ENCODE peak calls at places on chromosome 11, in nine cellular contexts. L is heart right ventricle, Q is AG04450, S is mammary epithelial cell, K is transverse colon, U is tibial nerve, V is endodermal cell, M is IMR-90, P is dorsolateral prefrontal cortex. G is an unnamed sample.

GRCh38 chr11:48034926-48035876 is 54.8 kb downstream of the PTPRJ start:
- DNase-seq in L (peak; percentile 30), Q (no peak), S (no peak), K (peak; percentile 39), U (peak; percentile 72), V (no peak), M (no peak), P (no peak), G (peak; percentile 45)

GRCh38 chr11:79498681-79499080 is 57.9 kb upstream of the TENM4 start:
- DNase-seq in L (no peak), Q (no peak), S (no peak), K (no peak), U (no peak), V (no peak), M (no peak), P (no peak), G (peak; percentile 9)

GRCh38 chr11:45530776-45531175 is 134.6 kb downstream of the CHST1 start:
- DNase-seq in L (no peak), Q (no peak), S (no peak), K (no peak), U (no peak), V (no peak), M (no peak), P (no peak), G (no peak)

GRCh38 chr11:7019500-7020182 is 505 bp downstream of the ZNF214 start:
- DNase-seq in L (peak; percentile 21), Q (no peak), S (peak; percentile 3), K (peak; percentile 14), U (no peak), V (no peak), M (peak; percentile 20), P (peak; percentile 50), G (no peak)

GRCh38 chr11:7605544-7605943 is 67.8 kb downstream of the CYB5R2 start:
- DNase-seq in L (no peak), Q (no peak), S (no peak), K (no peak), U (no peak), V (no peak), M (peak; percentile 62), P (no peak), G (peak; percentile 33)

GRCh38 chr11:44883277-44883676 is 67.4 kb downstream of the TP53I11 start:
- DNase-seq in L (no peak), Q (no peak), S (no peak), K (peak; percentile 24), U (no peak), V (no peak), M (no peak), P (no peak), G (no peak)

GRCh38 chr11:57380975-57381374 is at the start of gene PRG3:
- DNase-seq in L (no peak), Q (no peak), S (no peak), K (no peak), U (no peak), V (no peak), M (no peak), P (no peak), G (no peak)

GRCh38 chr11:22774716-22775115 is 54.9 kb downstream of the SVIP start:
- DNase-seq in L (no peak), Q (no peak), S (no peak), K (no peak), U (no peak), V (no peak), M (no peak), P (no peak), G (no peak)

GRCh38 chr11:68950268-68950667 is 30.5 kb downstream of the MRGPRD start:
- DNase-seq in L (no peak), Q (no peak), S (no peak), K (no peak), U (no peak), V (peak; percentile 77), M (no peak), P (no peak), G (no peak)

GRCh38 chr11:78046486-78046854 is 17.2 kb upstream of the THRSP start:
- DNase-seq in L (no peak), Q (no peak), S (no peak), K (no peak), U (no peak), V (no peak), M (no peak), P (no peak), G (no peak)
- TF ChIP-seq CTCF in L (peak; percentile 3), Q (no peak), S (no peak), K (no peak), U (no peak), V (no peak), M (no peak), P (no peak), G (no peak)

GRCh38 chr11:8807544-8808225 is 103.3 kb upstream of the AKIP1 start:
- DNase-seq in L (no peak), Q (peak; percentile 72), S (peak; percentile 69), K (peak; percentile 61), U (no peak), V (no peak), M (peak; percentile 93), P (no peak), G (peak; percentile 88)
- H3K4me3 ChIP-seq in L (peak overlapping the region; percentile 65), Q (peak overlapping the region; percentile 78), S (peak overlapping the region; percentile 72), K (peak overlapping the region; percentile 50), U (peak overlapping the region; percentile 64), V (peak overlapping the region; percentile 99), M (no peak overlapping the region), P (peak overlapping the region; percentile 80), G (peak overlapping the region; percentile 89)

GRCh38 chr11:122633219-122633829 is 22.2 kb upstream of the UBASH3B start:
- DNase-seq in L (no peak), Q (no peak), S (peak; percentile 49), K (no peak), U (no peak), V (peak; percentile 75), M (peak; percentile 69), P (no peak), G (peak; percentile 68)
- TF ChIP-seq CTCF in L (peak; percentile 71), Q (peak; percentile 67), S (peak; percentile 65), K (peak; percentile 35), U (peak; percentile 29), V (peak; percentile 79), M (peak; percentile 65), P (peak; percentile 69), G (peak; percentile 79)

GRCh38 chr11:120501976-120502755 is 9.4 kb upstream of the GRIK4 start:
- DNase-seq in L (no peak), Q (no peak), S (no peak), K (no peak), U (no peak), V (no peak), M (no peak), P (no peak), G (no peak)
- H3K4me3 ChIP-seq in L (no peak overlapping the region), Q (no peak overlapping the region), S (no peak overlapping the region), K (no peak overlapping the region), U (no peak overlapping the region), V (no peak overlapping the region), M (no peak overlapping the region), P (no peak overlapping the region), G (no peak overlapping the region)

DNA sequence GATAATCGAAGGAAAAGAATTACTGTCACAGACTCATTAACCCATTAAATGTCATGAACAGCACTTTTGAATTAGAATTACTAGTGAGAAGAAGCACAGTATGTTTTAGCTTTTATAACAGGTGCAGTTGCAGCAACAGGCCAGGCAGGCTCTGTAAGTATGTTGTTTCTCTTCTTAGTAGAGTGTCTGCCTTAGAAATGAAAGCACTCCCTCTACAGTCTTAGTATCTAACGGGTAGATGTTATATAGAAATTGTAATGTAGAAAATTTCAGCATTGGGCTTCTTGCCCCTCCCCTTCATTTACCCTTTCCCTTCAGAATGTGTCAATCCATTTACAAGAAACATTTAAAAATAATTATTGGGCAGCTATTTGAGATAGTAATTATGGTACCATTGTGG is 87.4 kb downstream of the HIPK3 start:
- DNase-seq in L (no peak), Q (no peak), S (no peak), K (no peak), U (no peak), V (no peak), M (peak; percentile 18), P (no peak), G (peak; percentile 18)
- TF ChIP-seq CTCF in L (peak; percentile 50), Q (peak; percentile 37), S (no peak), K (no peak), U (no peak), V (peak; percentile 35), M (no peak), P (peak; percentile 38), G (peak; percentile 23)

DNA sequence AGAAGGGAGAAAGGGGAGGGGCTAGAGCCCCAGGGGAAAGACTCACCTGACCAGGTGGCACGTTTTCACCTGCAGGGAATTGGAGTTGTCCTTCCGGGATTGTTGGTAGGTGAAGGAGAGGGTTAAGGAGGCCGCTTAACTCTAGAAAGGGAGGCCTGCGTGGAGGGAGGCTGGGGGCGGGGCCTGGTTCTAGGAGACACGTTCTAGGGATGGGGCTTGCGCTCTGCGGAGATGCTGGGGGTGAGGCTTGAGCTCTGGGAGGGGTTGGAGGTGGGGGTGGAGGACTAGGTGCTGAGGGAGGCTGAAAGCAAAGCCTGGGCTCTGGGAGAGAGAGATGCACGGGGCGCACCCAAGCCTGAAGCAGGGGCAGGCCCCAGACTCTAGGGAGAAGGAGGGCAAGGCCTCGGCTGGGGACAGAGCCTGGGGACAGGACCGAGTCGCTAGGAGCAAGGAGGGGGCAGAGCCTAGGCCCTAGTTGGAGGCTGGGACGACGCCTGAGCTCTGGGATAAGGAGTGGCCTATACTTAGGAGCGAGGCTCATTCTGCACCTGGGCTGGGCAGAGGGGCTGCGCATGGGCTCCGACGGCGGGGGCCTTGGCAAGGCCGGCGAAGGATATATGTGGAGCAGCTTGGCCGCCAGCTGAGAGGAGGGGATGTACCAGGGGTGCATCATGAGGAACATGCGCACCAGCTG is 2.4 kb downstream of the RASGRP2 start:
- DNase-seq in L (no peak), Q (no peak), S (no peak), K (no peak), U (no peak), V (peak; percentile 73), M (no peak), P (no peak), G (no peak)
- H3K4me3 ChIP-seq in L (peak overlapping the region; percentile 66), Q (no peak overlapping the region), S (no peak overlapping the region), K (no peak overlapping the region), U (peak overlapping the region; percentile 54), V (no peak overlapping the region), M (no peak overlapping the region), P (peak overlapping the region; percentile 73), G (no peak overlapping the region)

G was measured in AG10803.